ENCODE peak calls at places on chromosomes 2 and 18, in five cellular contexts. K, E, O, J and P are unnamed samples. For H3K4me1, the result is how much of the 10 kb centered on the place peaks cover.

GRCh38 chr2:20291106-20291564 is 59.5 kb downstream of the PUM2 start:
- DNase-seq in K (peak), E (no peak), O (no peak), J (no peak), P (no peak)

GRCh38 chr2:119126650-119127049 is 31.9 kb downstream of the C1QL2 start:
- DNase-seq in K (no peak), E (peak), O (no peak), J (no peak), P (peak)

GRCh38 chr18:25097119-25098114 is 254.5 kb downstream of the ZNF521 start:
- DNase-seq in K (peak), E (no peak), O (no peak), J (no peak), P (no peak)

GRCh38 chr2:150168596-150168995 is 318.9 kb downstream of the RND3 start:
- DNase-seq in K (no peak), E (no peak), O (no peak), J (no peak), P (no peak)

GRCh38 chr2:241933175-241933911 is 63.8 kb downstream of the RTP5 start:
- DNase-seq in K (peak), E (no peak), O (no peak), J (no peak), P (no peak)

GRCh38 chr2:231425291-231425810 is 29.8 kb downstream of the B3GNT7 start:
- DNase-seq in K (no peak), E (peak), O (no peak), J (no peak), P (no peak)

GRCh38 chr18:69109686-69110085 is 291.0 kb upstream of the DOK6 start:
- DNase-seq in K (no peak), E (no peak), O (no peak), J (no peak), P (no peak)

GRCh38 chr18:36640005-36640952 is 188.5 kb downstream of the TPGS2 start:
- DNase-seq in K (peak), E (no peak), O (no peak), J (no peak), P (no peak)

GRCh38 chr2:8629402-8629801 is 52.5 kb upstream of the ID2 start:
- DNase-seq in K (no peak), E (peak), O (no peak), J (no peak), P (peak)

GRCh38 chr2:173829727-173830126 is 135.4 kb downstream of the SP3 start:
- DNase-seq in K (no peak), E (no peak), O (no peak), J (no peak), P (no peak)

GRCh38 chr2:169095631-169096105 is 26.3 kb downstream of the DHRS9 start:
- DNase-seq in K (peak), E (no peak), O (no peak), J (no peak), P (no peak)

GRCh38 chr2:69623236-69623635 is 20.3 kb downstream of the AAK1 start:
- DNase-seq in K (no peak), E (no peak), O (no peak), J (no peak), P (no peak)

GRCh38 chr18:1958798-1959197 is 612.5 kb downstream of the METTL4 start:
- DNase-seq in K (no peak), E (no peak), O (no peak), J (no peak), P (no peak)

DNA sequence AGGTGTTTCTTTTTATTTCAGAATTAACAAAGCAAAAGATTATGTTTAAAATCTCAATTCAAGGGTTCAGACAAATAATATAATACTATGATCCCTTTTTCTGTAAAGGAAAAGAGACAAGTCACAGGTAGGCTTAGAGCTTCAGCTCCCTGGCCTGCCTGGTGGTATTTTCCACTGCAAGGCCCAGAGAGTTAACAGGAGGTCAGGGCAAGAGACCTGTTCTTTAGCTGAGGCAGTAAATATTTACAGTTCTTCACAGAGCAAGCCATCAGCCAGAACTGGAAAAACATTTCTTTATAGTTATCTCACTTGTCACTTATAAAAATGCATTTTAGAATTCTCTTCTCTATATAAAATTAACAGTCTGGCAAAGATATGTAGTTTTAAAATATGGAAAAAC is 70.1 kb downstream of the EPG5 start:
- DNase-seq in K (no peak), E (no peak), O (no peak), J (no peak), P (no peak)
- H3K27ac ChIP-seq in K (no peak), E (no peak), O (no peak), J (no peak), P (no peak)

GRCh38 chr18:28512357-28512756 is 335.4 kb upstream of the CDH2 start:
- DNase-seq in K (peak), E (no peak), O (no peak), J (no peak), P (no peak)
- H3K4me3 ChIP-seq in K (no peak), E (no peak), O (peak), J (peak), P (no peak)

DNA sequence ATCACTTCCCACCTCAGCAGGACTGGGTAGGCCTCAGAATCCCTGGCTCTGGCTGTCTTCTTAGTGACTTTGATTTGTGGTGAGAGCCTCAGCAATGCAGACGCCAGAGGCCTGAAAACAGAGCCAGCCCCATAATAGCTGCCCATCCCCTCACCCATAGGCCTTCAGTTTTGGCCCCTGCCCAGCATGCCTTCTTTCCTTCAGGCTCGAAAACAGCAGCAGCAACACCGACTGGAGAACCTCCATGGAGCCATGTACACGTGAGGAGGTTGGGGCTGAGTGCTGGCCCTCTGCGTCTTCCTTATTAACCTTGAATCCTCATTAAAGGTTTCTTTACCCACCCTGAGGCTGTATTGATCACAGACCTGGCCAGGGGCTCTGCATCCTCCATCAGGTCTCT is 1.7 kb downstream of the RNF181 start:
- DNase-seq in K (no peak), E (no peak), O (no peak), J (no peak), P (no peak)
- H3K4me1 ChIP-seq in K (under half), E (half or more), O (under half), J (under half), P (under half)

DNA sequence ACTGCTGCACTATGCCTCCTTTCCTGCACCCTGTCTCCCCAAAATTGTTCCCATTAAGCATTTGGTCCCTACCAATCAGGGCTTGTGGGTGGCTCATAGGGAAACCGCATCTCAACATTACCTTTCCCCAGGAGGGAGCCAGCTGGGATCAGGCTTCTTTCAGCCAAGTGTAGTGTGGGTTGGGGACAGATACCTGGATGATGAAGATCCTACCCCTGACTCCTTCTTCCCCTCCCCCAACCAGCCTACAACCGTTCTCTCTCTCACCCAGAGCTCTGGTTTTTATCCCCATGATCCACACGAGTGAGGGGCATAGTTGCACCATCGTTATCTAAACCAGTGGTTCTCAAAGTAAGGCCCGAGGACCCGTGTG is 40.0 kb downstream of the ACOXL start:
- DNase-seq in K (no peak), E (no peak), O (no peak), J (no peak), P (no peak)
- H3K27ac ChIP-seq in K (no peak), E (no peak), O (no peak), J (no peak), P (no peak)

GRCh38 chr2:170823800-170824153 is 7.1 kb downstream of the GAD1 start:
- DNase-seq in K (no peak), E (no peak), O (no peak), J (no peak), P (no peak)
- H3K4me3 ChIP-seq in K (no peak), E (peak), O (no peak), J (peak), P (no peak)